ENCODE peak calls at places on chromosomes 12 and 14, in six cellular contexts. R, Y, M, E, J and U are unnamed samples.

GRCh38 chr12:5556033-5556614 is 124.2 kb downstream of the NTF3 start:
- DNase-seq in M (no peak), Y (no peak), J (peak), R (peak), E (no peak), U (no peak)

GRCh38 chr12:108722463-108722862 is 8.9 kb downstream of the CORO1C start:
- DNase-seq in E (no peak), R (no peak), J (no peak), M (no peak), Y (no peak), U (no peak)

GRCh38 chr14:93727039-93727740 is 61.1 kb downstream of the PRIMA1 start:
- DNase-seq in E (no peak), R (no peak), J (no peak), Y (no peak), M (no peak), U (no peak)

GRCh38 chr14:103530831-103531230 is 1.8 kb downstream of the TRMT61A start:
- DNase-seq in J (no peak), Y (no peak), E (no peak), R (no peak), M (no peak), U (no peak)

GRCh38 chr14:60575008-60575407 is 66.1 kb downstream of the SIX6 start:
- DNase-seq in R (no peak), M (no peak), Y (no peak), E (no peak), J (no peak), U (no peak)

GRCh38 chr14:21734457-21735074 is 60.9 kb upstream of the OR4E1 start:
- DNase-seq in Y (no peak), R (peak), M (no peak), E (no peak), J (no peak), U (no peak)

GRCh38 chr12:32365473-32366064 is 33.8 kb upstream of the FGD4 start:
- DNase-seq in M (no peak), J (peak), R (peak), E (peak), Y (no peak), U (no peak)

GRCh38 chr12:132326646-132327045 is 2.7 kb downstream of the GALNT9 start:
- DNase-seq in Y (no peak), J (no peak), M (no peak), E (no peak), R (no peak), U (no peak)

GRCh38 chr12:1613860-1614259 is 15.2 kb upstream of the WNT5B start:
- DNase-seq in Y (no peak), M (no peak), R (no peak), J (no peak), E (no peak), U (no peak)

GRCh38 chr14:101010835-101011234 is 107.3 kb upstream of the RTL1 start:
- DNase-seq in R (no peak), J (no peak), E (no peak), M (no peak), Y (no peak), U (no peak)

GRCh38 chr14:36105401-36105800 is 71.1 kb downstream of the PTCSC3 start:
- DNase-seq in J (peak), M (no peak), Y (no peak), R (peak), E (no peak), U (no peak)

GRCh38 chr14:104294983-104295680 is 156.7 kb downstream of the KIF26A start:
- DNase-seq in Y (peak), E (no peak), R (no peak), M (no peak), J (peak), U (no peak)

GRCh38 chr12:47207005-47207717 is 127.4 kb upstream of the AMIGO2 start:
- DNase-seq in R (no peak), M (peak), E (no peak), Y (peak), J (no peak), U (no peak)

GRCh38 chr12:16329594-16329993 is 17.9 kb upstream of the MGST1 start:
- DNase-seq in Y (no peak), E (no peak), J (no peak), M (no peak), R (no peak), U (no peak)

GRCh38 chr14:100012928-100013327 is 52.3 kb upstream of the EVL start:
- DNase-seq in Y (no peak), J (no peak), E (no peak), M (no peak), R (no peak), U (no peak)

GRCh38 chr12:51751657-51752056 is 96.9 kb downstream of the FIGNL2 start:
- DNase-seq in M (no peak), E (no peak), J (no peak), Y (no peak), R (no peak), U (no peak)

GRCh38 chr12:96425973-96426372 is 25.7 kb upstream of the CDK17 start:
- DNase-seq in J (no peak), M (no peak), E (no peak), R (no peak), Y (no peak), U (no peak)

GRCh38 chr14:34297786-34298520 is 164.1 kb downstream of the SPTSSA start:
- DNase-seq in E (no peak), Y (no peak), J (no peak), M (no peak), R (no peak), U (no peak)

GRCh38 chr12:69651922-69652321 is 41.2 kb upstream of the LRRC10 start:
- DNase-seq in Y (no peak), J (no peak), M (no peak), E (no peak), R (no peak), U (no peak)

GRCh38 chr14:35944847-35945246 is 118.7 kb downstream of the BRMS1L start:
- DNase-seq in E (no peak), R (peak), Y (no peak), M (no peak), J (peak), U (no peak)

GRCh38 chr12:128969480-128970055 is 116.3 kb downstream of the GLT1D1 start:
- DNase-seq in J (peak), M (peak), Y (no peak), E (no peak), R (no peak), U (no peak)

GRCh38 chr14:77988966-77989365 is 181.2 kb upstream of the NRXN3 start:
- DNase-seq in J (no peak), E (peak), Y (no peak), M (no peak), R (no peak), U (no peak)

GRCh38 chr12:79366374-79366773 is 324.4 kb downstream of the PAWR start:
- DNase-seq in Y (no peak), M (no peak), E (no peak), R (no peak), J (no peak), U (no peak)

GRCh38 chr12:96064266-96064665 is 28.9 kb upstream of the LTA4H start:
- DNase-seq in Y (no peak), E (no peak), M (no peak), R (no peak), J (no peak), U (no peak)